ENCODE peak calls at places on chromosomes 13 and 19, in nine cellular contexts. V is prostate gland, L is WTC11, B is RWPE2, F is choroid plexus epithelial cell, K is heart right ventricle, N is fibroblast of pulmonary artery, Q is thyroid gland, O is heart left ventricle. T is an unnamed sample.

GRCh38 chr19:5615756-5616327 is 6.7 kb downstream of the SAFB2 start:
- DNase-seq in V (no peak), L (no peak), K (no peak), F (peak; percentile 40), B (no peak), Q (no peak), O (no peak), N (no peak), T (no peak)

GRCh38 chr19:44570984-44571684 is 41.7 kb upstream of the CEACAM20 start:
- DNase-seq in L (peak; percentile 76), V (peak; percentile 48), F (peak; percentile 92), O (peak; percentile 41), B (no peak), N (peak; percentile 91), K (no peak), Q (peak; percentile 54), T (peak; percentile 88)

GRCh38 chr19:11964858-11965645 is at the start of gene ZNF763:
- DNase-seq in B (peak; percentile 85), Q (peak; percentile 98), V (peak; percentile 95), N (peak; percentile 81), F (peak; percentile 86), L (peak; percentile 99), O (peak; percentile 97), K (peak; percentile 92), T (peak; percentile 64)

GRCh38 chr19:14435320-14436050 is 2.4 kb downstream of the PKN1 start:
- DNase-seq in V (no peak), B (no peak), Q (no peak), O (no peak), K (no peak), N (no peak), F (no peak), L (no peak), T (no peak)

GRCh38 chr19:35636651-35637050 is 4.9 kb upstream of the ETV2 start:
- DNase-seq in K (no peak), Q (no peak), V (no peak), B (no peak), L (no peak), N (no peak), O (no peak), F (no peak), T (no peak)

GRCh38 chr19:39362682-39363657 is 20.7 kb downstream of the SAMD4B start:
- DNase-seq in K (no peak), Q (no peak), N (peak; percentile 59), F (peak; percentile 89), V (no peak), B (no peak), L (no peak), O (no peak), T (peak; percentile 67)

GRCh38 chr19:13103961-13104847 is 1.5 kb upstream of the LYL1 start:
- DNase-seq in V (no peak), Q (peak; percentile 43), B (no peak), F (no peak), L (peak; percentile 82), K (peak; percentile 80), O (peak; percentile 89), N (no peak), T (no peak)

GRCh38 chr13:76745246-76746200 is 140.7 kb downstream of the KCTD12 start:
- DNase-seq in K (no peak), O (no peak), L (no peak), V (no peak), N (peak; percentile 50), Q (no peak), B (no peak), F (peak; percentile 28), T (no peak)

GRCh38 chr19:48571378-48572162 is 19.6 kb downstream of the SULT2B1 start:
- DNase-seq in O (no peak), L (no peak), B (no peak), V (peak; percentile 92), F (no peak), N (no peak), Q (peak; percentile 76), K (no peak), T (no peak)

GRCh38 chr19:8662263-8662662 is 31.8 kb downstream of the NFILZ start:
- DNase-seq in O (no peak), K (no peak), V (no peak), F (no peak), B (no peak), N (no peak), L (no peak), Q (no peak), T (no peak)

GRCh38 chr19:12757544-12758274 is 6.1 kb downstream of the BEST2 start:
- DNase-seq in O (peak; percentile 76), B (no peak), L (peak; percentile 91), Q (peak; percentile 67), K (peak; percentile 73), N (peak; percentile 78), V (peak; percentile 40), F (peak; percentile 79), T (peak; percentile 76)

GRCh38 chr19:39304701-39305571 is 8.7 kb downstream of the IFNL1 start:
- DNase-seq in O (no peak), L (no peak), K (no peak), F (no peak), N (no peak), Q (no peak), B (no peak), V (no peak), T (no peak)

GRCh38 chr19:31372245-31372781 is 23.1 kb upstream of the TSHZ3 start:
- DNase-seq in N (no peak), B (no peak), V (no peak), O (no peak), F (peak; percentile 30), K (no peak), Q (no peak), L (no peak), T (no peak)

GRCh38 chr19:11375143-11375948 is 880 bp downstream of the SWSAP1 start:
- DNase-seq in L (peak; percentile 63), K (peak; percentile 53), N (no peak), Q (peak; percentile 66), B (no peak), O (peak; percentile 70), F (no peak), V (peak; percentile 41), T (no peak)

GRCh38 chr13:77047649-77048343 is 20.8 kb upstream of the FBXL3 start:
- DNase-seq in N (no peak), F (no peak), O (no peak), Q (no peak), K (no peak), B (no peak), L (no peak), V (no peak), T (no peak)

GRCh38 chr13:23354520-23354919 is 79.0 kb downstream of the SACS start:
- DNase-seq in V (no peak), L (no peak), B (no peak), O (no peak), K (no peak), Q (no peak), F (no peak), N (no peak), T (no peak)

DNA sequence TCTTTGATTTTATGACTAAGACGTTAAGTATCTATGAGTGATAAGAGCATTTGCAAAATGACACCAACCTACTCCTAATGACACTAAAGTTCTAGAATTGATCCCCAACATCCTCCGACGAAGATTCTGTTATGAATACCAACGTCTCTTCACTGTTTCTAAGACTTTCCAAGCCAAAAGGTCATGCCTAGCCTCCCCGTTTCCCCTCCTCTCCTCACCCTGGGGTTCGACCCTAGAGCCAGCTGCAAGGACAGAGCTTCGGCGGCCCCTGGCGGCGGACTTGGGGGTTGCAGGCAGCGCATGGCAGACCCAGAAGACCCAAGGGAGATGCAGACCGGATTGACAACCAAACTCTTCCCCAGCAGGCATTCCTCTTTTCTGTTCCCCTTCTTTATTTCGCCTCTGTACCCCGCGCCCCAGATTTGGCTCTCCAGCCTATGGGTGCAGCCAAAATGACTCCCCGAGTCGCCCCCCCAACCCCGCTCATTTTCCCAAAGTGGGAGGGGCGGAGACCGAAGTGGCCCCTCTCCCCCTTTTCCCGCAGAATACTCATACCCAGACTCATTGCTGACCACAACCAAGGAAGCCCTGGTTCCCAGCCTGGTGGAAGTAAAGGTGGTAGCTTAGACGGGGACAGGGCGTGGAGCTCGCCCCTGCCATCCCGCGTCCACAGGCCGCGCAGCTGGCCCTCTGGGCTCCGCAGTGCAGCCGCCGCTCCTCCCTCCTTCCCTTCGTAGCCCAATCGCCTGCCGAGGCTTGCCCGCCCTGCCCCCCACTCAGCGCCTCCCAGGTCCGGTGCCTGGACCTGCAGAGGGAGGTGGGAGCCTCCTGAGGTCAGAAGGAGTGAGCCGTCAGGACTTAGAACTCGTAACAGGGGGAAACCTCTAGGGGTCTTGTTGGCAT is 4.1 kb upstream of the EML2 start:
- DNase-seq in O (peak; percentile 81), N (peak; percentile 82), L (peak; percentile 96), B (no peak), F (peak; percentile 83), V (peak; percentile 82), K (peak; percentile 91), Q (peak; percentile 80), T (peak; percentile 83)
- TF ChIP-seq CTCF in O (peak; percentile 98), N (peak; percentile 99), L (peak; percentile 99), B (peak; percentile 85), F (peak; percentile 99), V (peak; percentile 99), K (peak; percentile 98), Q (peak; percentile 97), T (peak; percentile 100)

GRCh38 chr13:20057214-20057613 is 98.7 kb downstream of the ZMYM2 start:
- DNase-seq in Q (no peak), O (no peak), K (no peak), V (no peak), N (no peak), L (no peak), B (no peak), F (no peak), T (no peak)

GRCh38 chr13:20053891-20054290 is 95.4 kb downstream of the ZMYM2 start:
- DNase-seq in B (no peak), K (no peak), F (no peak), N (no peak), V (no peak), O (no peak), L (no peak), Q (no peak), T (no peak)

GRCh38 chr13:20054586-20054985 is 96.1 kb downstream of the ZMYM2 start:
- DNase-seq in F (no peak), B (no peak), N (no peak), K (no peak), L (no peak), O (no peak), V (no peak), Q (no peak), T (peak; percentile 16)

GRCh38 chr13:20058476-20058875 is 99.9 kb downstream of the ZMYM2 start:
- DNase-seq in L (no peak), F (no peak), V (no peak), Q (no peak), N (no peak), B (no peak), K (no peak), O (no peak), T (no peak)

GRCh38 chr13:20057963-20058362 is 99.4 kb downstream of the ZMYM2 start:
- DNase-seq in V (no peak), F (no peak), L (no peak), B (no peak), Q (no peak), N (no peak), O (no peak), K (no peak), T (no peak)
- TF ChIP-seq CTCF in V (no peak), F (peak; percentile 32), L (no peak), B (peak; percentile 18), Q (no peak), N (peak; percentile 13), O (no peak), K (no peak), T (no peak)

GRCh38 chr13:25018729-25019115 is 77.2 kb upstream of the PABPC3 start:
- DNase-seq in L (peak; percentile 53), Q (peak; percentile 23), O (no peak), B (no peak), F (no peak), V (no peak), K (no peak), N (no peak), T (no peak)
- TF ChIP-seq CTCF in L (no peak), Q (no peak), O (no peak), B (no peak), F (no peak), V (no peak), K (no peak), N (no peak), T (no peak)

GRCh38 chr13:45047394-45048328 is 58.3 kb downstream of the GPALPP1 start:
- DNase-seq in K (peak; percentile 44), O (peak; percentile 67), N (peak; percentile 89), B (peak; percentile 64), L (peak; percentile 78), V (peak; percentile 83), F (peak; percentile 89), Q (peak; percentile 73), T (peak; percentile 84)
- TF ChIP-seq CTCF in K (peak; percentile 80), O (peak; percentile 88), N (peak; percentile 94), B (peak; percentile 96), L (peak; percentile 71), V (peak; percentile 64), F (peak; percentile 91), Q (peak; percentile 98), T (peak; percentile 94)

T was measured in fibroblast of villous mesenchyme.